ENCODE peak calls at places on chromosomes 5 and 9, in six cellular contexts. E is activated T-cell treated with anti-CD3 and anti-CD28 coated beads for 48 hours, O is KG1, X is NCI-H1694 treated with DMSO at 0.1 percent for 48 hours, V is osteocyte, C is astrocyte of the cerebellum. I is an unnamed sample.

GRCh38 chr5:134394932-134395331 is 16.7 kb downstream of the CDKN2AIPNL start:
- DNase-seq in V (no peak), C (peak), E (no peak), X (no peak), O (no peak), I (no peak)

GRCh38 chr9:136735812-136736480 is 6.8 kb downstream of the LCN10 start:
- DNase-seq in X (no peak), O (no peak), C (no peak), V (no peak), E (no peak), I (no peak)

GRCh38 chr9:13651969-13652663 is 372.6 kb upstream of the MPDZ start:
- DNase-seq in X (no peak), O (no peak), C (no peak), V (no peak), E (no peak), I (no peak)

GRCh38 chr5:62681117-62681850 is 102.7 kb downstream of the LRRC70 start:
- DNase-seq in O (no peak), X (no peak), C (no peak), E (no peak), V (no peak), I (no peak)

GRCh38 chr5:88674262-88675158 is 208.5 kb downstream of the MEF2C start:
- DNase-seq in O (no peak), X (no peak), C (no peak), E (peak), V (no peak), I (no peak)

GRCh38 chr5:157328277-157328912 is 62.5 kb downstream of the CYFIP2 start:
- DNase-seq in V (no peak), O (peak), C (peak), E (peak), X (peak), I (peak)

GRCh38 chr5:150186796-150187356 is 3.0 kb upstream of the SLC6A7 start:
- DNase-seq in C (no peak), X (peak), O (no peak), V (no peak), E (no peak), I (no peak)

GRCh38 chr5:134026521-134027202 is 21.9 kb upstream of the VDAC1 start:
- DNase-seq in C (peak), E (peak), V (no peak), O (peak), X (peak), I (no peak)

GRCh38 chr9:98810106-98810840 is 2.8 kb downstream of the GALNT12 start:
- DNase-seq in E (no peak), V (no peak), O (no peak), X (no peak), C (no peak), I (no peak)

GRCh38 chr5:169978744-169979143 is 1.6 kb downstream of the INSYN2B start:
- DNase-seq in E (no peak), O (no peak), C (no peak), V (no peak), X (no peak), I (no peak)

GRCh38 chr5:38551020-38552017 is 5.1 kb downstream of the LIFR start:
- DNase-seq in O (no peak), X (peak), V (no peak), C (no peak), E (no peak), I (no peak)

GRCh38 chr5:127206320-127207113 is 84.1 kb upstream of the MEGF10 start:
- DNase-seq in E (no peak), X (no peak), V (no peak), C (peak), O (no peak), I (no peak)

GRCh38 chr5:128083811-128084227 is 253 bp downstream of the SLC12A2 start:
- DNase-seq in C (no peak), V (peak), E (no peak), O (no peak), X (peak), I (no peak)

GRCh38 chr9:111005711-111006482 is 32.4 kb downstream of the LPAR1 start:
- DNase-seq in X (no peak), O (no peak), V (no peak), E (no peak), C (no peak), I (no peak)

GRCh38 chr5:137286025-137286610 is 213.0 kb downstream of the SPOCK1 start:
- DNase-seq in X (no peak), E (no peak), V (no peak), O (no peak), C (no peak), I (no peak)

GRCh38 chr5:43627028-43627427 is 24.0 kb downstream of the NNT start:
- DNase-seq in C (no peak), V (no peak), E (no peak), X (peak), O (no peak), I (no peak)

GRCh38 chr5:91189480-91190332 is 193.4 kb downstream of the ARRDC3 start:
- DNase-seq in O (no peak), X (no peak), E (no peak), V (no peak), C (peak), I (no peak)

GRCh38 chr9:124210697-124211096 is 47.1 kb upstream of the NEK6 start:
- DNase-seq in X (no peak), V (no peak), C (no peak), E (peak), O (no peak), I (no peak)

GRCh38 chr9:130539473-130540223 is 39.7 kb upstream of the FUBP3 start:
- DNase-seq in X (no peak), V (no peak), E (no peak), O (no peak), C (peak), I (no peak)

GRCh38 chr9:94649100-94649855 is 10.0 kb upstream of the FBP1 start:
- DNase-seq in O (no peak), E (no peak), X (no peak), C (peak), V (no peak), I (no peak)

GRCh38 chr5:147464211-147464610 is 45.7 kb downstream of the DPYSL3 start:
- DNase-seq in O (no peak), E (no peak), C (no peak), X (peak), V (no peak), I (no peak)

GRCh38 chr9:133347515-133347984 is 381 bp downstream of the MED22 start:
- DNase-seq in O (no peak), X (no peak), E (no peak), V (no peak), C (no peak), I (no peak)

GRCh38 chr9:127776195-127776918 is 2.1 kb downstream of the SH2D3C start:
- DNase-seq in V (no peak), C (no peak), O (peak), E (peak), X (no peak), I (no peak)

GRCh38 chr5:148912714-148913398 is 86.4 kb downstream of the ADRB2 start:
- DNase-seq in C (peak), X (no peak), V (no peak), E (no peak), O (no peak), I (no peak)

GRCh38 chr5:145919413-145919812 is 17.0 kb upstream of the SH3RF2 start:
- DNase-seq in V (no peak), X (no peak), C (no peak), E (no peak), O (no peak), I (no peak)

GRCh38 chr5:115349001-115349817 is 52.8 kb upstream of the CCDC112 start:
- DNase-seq in C (peak), O (no peak), X (peak), V (no peak), E (no peak), I (no peak)

GRCh38 chr5:138459311-138459710 is 6.0 kb upstream of the EGR1 start:
- DNase-seq in X (no peak), O (no peak), C (no peak), V (no peak), E (peak), I (no peak)

GRCh38 chr9:70421272-70422180 is 7.1 kb upstream of the KLF9 start:
- DNase-seq in X (no peak), V (no peak), C (no peak), O (no peak), E (peak), I (no peak)

I was measured in SK-N-MC.